ENCODE peak calls at places on chromosomes 5 and 9, in nine cellular contexts. L, K, D, F, H, O, G, V and M are unnamed samples.

GRCh38 chr9:135770771-135771170 is 68.8 kb downstream of the KCNT1 start:
- DNase-seq in K (no peak), V (no peak), F (no peak), D (no peak), O (no peak), L (no peak), H (no peak), G (no peak), M (no peak)

GRCh38 chr9:100213730-100214477 is 114.9 kb downstream of the INVS start:
- DNase-seq in D (no peak), G (no peak), H (no peak), O (no peak), V (peak), L (no peak), F (no peak), K (no peak), M (no peak)

GRCh38 chr5:8376478-8376877 is 507.5 kb downstream of the MTRR start:
- DNase-seq in F (no peak), K (no peak), D (no peak), V (no peak), G (no peak), H (no peak), O (no peak), L (peak), M (no peak)

GRCh38 chr5:58009754-58010153 is 450.1 kb downstream of the PLK2 start:
- DNase-seq in K (no peak), O (no peak), G (no peak), F (no peak), L (no peak), H (no peak), D (no peak), V (no peak), M (no peak)

GRCh38 chr5:29169851-29170250 is 2023.6 kb upstream of the CDH6 start:
- DNase-seq in O (no peak), G (no peak), L (no peak), K (no peak), V (no peak), H (no peak), D (no peak), F (no peak), M (no peak)

GRCh38 chr5:90658620-90659019 is 100.0 kb downstream of the ADGRV1 start:
- DNase-seq in O (no peak), L (no peak), H (no peak), V (no peak), D (no peak), K (no peak), G (no peak), F (no peak), M (no peak)

GRCh38 chr9:38706493-38706892 is 13.4 kb downstream of the FAM240B start:
- DNase-seq in F (no peak), V (no peak), H (no peak), L (no peak), O (no peak), D (no peak), G (no peak), K (no peak), M (no peak)

GRCh38 chr5:171785517-171785916 is at the start of gene SMIM23:
- DNase-seq in F (no peak), O (no peak), K (peak), V (no peak), L (no peak), H (no peak), D (no peak), G (no peak), M (no peak)

GRCh38 chr5:164048527-164048926 is 543.1 kb downstream of the MAT2B start:
- DNase-seq in F (no peak), O (no peak), G (no peak), V (no peak), D (no peak), L (no peak), H (no peak), K (no peak), M (no peak)

GRCh38 chr5:124253421-124253820 is 493.0 kb downstream of the ZNF608 start:
- DNase-seq in L (no peak), V (no peak), F (no peak), D (peak), H (no peak), G (no peak), O (no peak), K (no peak), M (no peak)

GRCh38 chr9:23677446-23677845 is 148.6 kb downstream of the ELAVL2 start:
- DNase-seq in K (no peak), H (no peak), D (no peak), O (no peak), F (no peak), L (no peak), V (no peak), G (no peak), M (no peak)

GRCh38 chr5:108504974-108505373 is 123.1 kb upstream of the FBXL17 start:
- DNase-seq in O (no peak), V (no peak), L (no peak), K (no peak), G (no peak), H (no peak), D (no peak), F (no peak), M (no peak)

GRCh38 chr5:137741718-137742117 is 5.8 kb upstream of the KLHL3 start:
- DNase-seq in G (no peak), O (no peak), H (peak), F (no peak), L (no peak), V (no peak), D (peak), K (peak), M (peak)

GRCh38 chr9:38227061-38227540 is 158.1 kb upstream of the SHB start:
- DNase-seq in F (peak), O (no peak), G (peak), L (peak), D (peak), H (peak), V (peak), K (peak), M (peak)

GRCh38 chr5:149403923-149404745 is 25.0 kb upstream of the IL17B start:
- DNase-seq in H (no peak), V (no peak), K (no peak), O (no peak), G (no peak), D (no peak), F (no peak), L (no peak), M (no peak)

GRCh38 chr9:34985311-34985899 is 4.1 kb upstream of the DNAJB5 start:
- DNase-seq in K (peak), O (peak), L (peak), F (peak), V (peak), D (peak), H (peak), G (peak), M (peak)

GRCh38 chr5:131221888-131222287 is 42.0 kb upstream of the CDC42SE2 start:
- DNase-seq in G (no peak), V (peak), O (no peak), H (no peak), K (no peak), F (no peak), D (no peak), L (no peak), M (no peak)

GRCh38 chr5:14685757-14686156 is 21.2 kb downstream of the OTULIN start:
- DNase-seq in F (peak), V (peak), G (peak), O (no peak), D (peak), L (peak), K (peak), H (peak), M (peak)

GRCh38 chr9:77402286-77402685 is 225.0 kb downstream of the VPS13A start:
- DNase-seq in G (no peak), L (no peak), K (no peak), V (no peak), O (no peak), H (no peak), D (no peak), F (no peak), M (no peak)

GRCh38 chr5:120375248-120375647 is 88.9 kb upstream of the PRR16 start:
- DNase-seq in K (no peak), L (no peak), O (no peak), D (no peak), G (no peak), V (no peak), H (no peak), F (no peak), M (no peak)

GRCh38 chr5:178625679-178626483 is 969 bp downstream of the CLK4 start:
- DNase-seq in H (no peak), L (no peak), K (no peak), O (no peak), D (no peak), G (no peak), F (peak), V (peak), M (no peak)

GRCh38 chr9:131039129-131039954 is 30.4 kb downstream of the LAMC3 start:
- DNase-seq in V (no peak), H (no peak), G (no peak), L (no peak), O (no peak), D (no peak), K (no peak), F (no peak), M (no peak)

GRCh38 chr9:73152445-73152844 is 780 bp downstream of the ANXA1 start:
- DNase-seq in K (no peak), F (no peak), O (no peak), L (no peak), H (no peak), V (peak), G (no peak), D (no peak), M (no peak)

GRCh38 chr5:154320690-154321089 is 125.1 kb upstream of the SAP30L start:
- DNase-seq in L (no peak), K (no peak), V (no peak), G (no peak), F (no peak), D (no peak), H (no peak), O (peak), M (no peak)

GRCh38 chr5:126016256-126016655 is 407.0 kb upstream of the GRAMD2B start:
- DNase-seq in H (no peak), V (no peak), D (peak), K (peak), L (no peak), F (no peak), O (no peak), G (no peak), M (no peak)

GRCh38 chr9:4242239-4242638 is 57.6 kb downstream of the GLIS3 start:
- DNase-seq in G (no peak), D (no peak), K (no peak), F (no peak), L (no peak), V (no peak), O (no peak), H (no peak), M (no peak)